ENCODE peak calls at places on chromosomes 6 and 20, in five cellular contexts. G is mesenchymal stem cell, H is IMR-90, K is mesendoderm, F is H1. L is an unnamed sample.
A peak's percentile ranks its signal among the peaks of the same experiment; 100 is the strongest.

GRCh38 chr20:62201173-62202082 is 18.6 kb downstream of the MTG2 start:
- DNase-seq in F (no peak), K (no peak), H (no peak), G (no peak), L (no peak)

GRCh38 chr6:136757150-136757549 is 35.1 kb downstream of the MAP3K5 start:
- DNase-seq in F (no peak), H (peak; percentile 36), G (peak; percentile 88), K (no peak), L (no peak)

GRCh38 chr20:43681468-43681942 is 14.6 kb downstream of the MYBL2 start:
- DNase-seq in G (peak; percentile 24), K (peak; percentile 51), H (no peak), F (no peak), L (no peak)

GRCh38 chr6:24936641-24937317 is 1.0 kb upstream of the RIPOR2 start:
- DNase-seq in F (no peak), K (no peak), G (no peak), H (peak; percentile 58), L (no peak)

GRCh38 chr6:31016659-31017299 is 6.5 kb downstream of the MUC22 start:
- DNase-seq in K (no peak), F (no peak), G (no peak), H (no peak), L (no peak)

GRCh38 chr6:142802124-142802523 is 142.9 kb downstream of the HIVEP2 start:
- DNase-seq in K (peak; percentile 85), F (no peak), H (peak; percentile 99), G (peak; percentile 96), L (no peak)

GRCh38 chr6:75349262-75349984 is 64.8 kb upstream of the TMEM30A start:
- DNase-seq in G (peak; percentile 42), K (peak; percentile 89), H (peak; percentile 13), F (no peak), L (peak; percentile 68)

GRCh38 chr20:63878855-63879254 is 13.8 kb downstream of the TPD52L2 start:
- DNase-seq in K (no peak), G (no peak), F (no peak), H (no peak), L (no peak)

GRCh38 chr6:39184906-39185580 is 44.2 kb downstream of the KCNK5 start:
- DNase-seq in H (no peak), G (no peak), F (no peak), K (no peak), L (no peak)

GRCh38 chr20:59149678-59150504 is 13.7 kb upstream of the ZNF831 start:
- DNase-seq in H (no peak), K (no peak), G (no peak), F (no peak), L (no peak)

GRCh38 chr6:137723273-137724017 is 143.6 kb upstream of the TNFAIP3 start:
- DNase-seq in H (no peak), K (no peak), F (no peak), G (no peak), L (no peak)

DNA sequence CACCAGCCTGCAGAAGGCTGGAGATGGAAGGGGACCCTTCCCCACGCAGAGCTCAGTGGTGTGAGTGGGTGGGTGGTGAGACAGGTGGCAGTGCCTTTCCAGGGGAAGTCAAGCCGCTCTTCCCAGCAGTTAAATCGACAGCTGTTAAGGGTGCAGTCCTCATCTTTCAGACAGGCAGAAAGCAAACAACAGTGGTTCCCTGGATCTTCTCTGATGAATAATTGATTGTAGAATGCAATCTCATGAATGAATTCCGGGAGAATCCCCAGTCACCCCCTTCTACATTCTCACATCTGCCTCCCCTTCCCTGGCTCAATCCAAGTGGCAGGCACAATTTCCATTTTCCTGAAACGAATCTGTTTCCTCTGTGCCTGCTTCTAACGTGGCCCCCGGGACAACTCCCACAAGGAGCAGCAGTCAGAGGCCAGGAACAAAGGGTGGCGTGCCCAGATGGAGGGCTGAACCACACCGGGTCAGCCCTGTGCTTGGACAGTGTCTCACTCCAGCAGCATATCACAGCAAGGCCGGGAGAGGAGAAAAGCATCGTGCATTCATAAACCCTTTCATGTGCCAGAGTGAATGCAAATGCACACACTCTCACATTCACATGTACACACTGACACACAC is 237.5 kb downstream of the LRFN2 start:
- DNase-seq in K (no peak), G (no peak), H (no peak), F (no peak), L (no peak)
- H3K23ac ChIP-seq in K (no peak overlapping the region), G (no peak overlapping the region), H (no peak overlapping the region), F (no peak overlapping the region), L (no peak overlapping the region)

GRCh38 chr6:111342913-111343312 is 140.1 kb downstream of the REV3L start:
- DNase-seq in G (no peak), F (no peak), H (peak; percentile 54), K (no peak), L (no peak)

GRCh38 chr6:111347589-111347988 is 135.4 kb downstream of the REV3L start:
- DNase-seq in K (no peak), F (no peak), G (no peak), H (no peak), L (no peak)
- H3K23ac ChIP-seq in K (no peak overlapping the region), F (no peak overlapping the region), G (no peak overlapping the region), H (no peak overlapping the region), L (no peak overlapping the region)

DNA sequence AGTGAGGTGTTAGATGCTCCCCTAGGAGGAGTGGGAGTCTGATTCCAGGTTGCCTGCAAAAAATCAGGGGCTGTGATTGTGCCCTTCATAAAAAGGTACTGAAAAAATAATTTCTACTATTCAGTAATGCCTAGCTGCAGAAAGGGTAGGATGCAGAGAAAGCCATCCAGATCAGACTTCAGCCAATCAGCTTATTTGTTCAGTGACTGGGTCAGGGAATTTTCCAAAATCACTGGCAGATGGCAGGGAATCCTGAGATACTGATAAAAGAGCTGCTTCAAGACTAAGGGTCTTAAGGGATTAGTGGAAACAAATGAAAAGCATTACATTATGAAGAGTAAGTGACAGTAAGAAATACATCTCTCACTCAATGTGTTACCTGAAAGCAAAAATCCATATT is 42.8 kb upstream of the MTRF1L start:
- DNase-seq in G (no peak), K (no peak), H (no peak), F (no peak), L (no peak)
- H3K23ac ChIP-seq in G (no peak overlapping the region), K (no peak overlapping the region), H (no peak overlapping the region), F (no peak overlapping the region), L (no peak overlapping the region)

DNA sequence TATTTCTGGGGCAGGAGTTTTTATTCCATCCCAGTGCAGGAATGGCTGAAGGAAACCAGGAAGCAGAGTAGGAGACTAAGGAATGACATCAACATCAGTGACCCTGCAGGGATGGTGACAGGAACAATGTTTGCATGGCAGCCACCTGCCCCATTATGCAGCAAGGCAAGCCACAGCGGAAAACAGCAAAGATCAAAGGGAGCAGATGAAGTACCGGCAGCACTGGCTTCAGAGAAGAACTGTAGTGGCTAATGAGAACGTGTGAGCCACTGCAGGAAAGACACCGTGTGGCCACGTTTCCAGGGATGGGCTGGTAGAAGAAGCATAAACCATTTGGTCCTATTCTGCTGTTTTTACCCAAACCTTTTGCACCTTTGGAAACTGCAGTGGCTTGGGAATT is 52.9 kb upstream of the TAB2 start:
- DNase-seq in F (no peak), H (no peak), G (no peak), K (peak; percentile 46), L (no peak)
- H3K23ac ChIP-seq in F (no peak overlapping the region), H (no peak overlapping the region), G (no peak overlapping the region), K (peak overlapping the region; percentile 19), L (no peak overlapping the region)

GRCh38 chr20:21503345-21503744 is 10.5 kb downstream of the NKX2-2 start:
- DNase-seq in K (no peak), G (no peak), F (no peak), H (peak; percentile 14), L (no peak)
- H3K23ac ChIP-seq in K (no peak overlapping the region), G (no peak overlapping the region), F (no peak overlapping the region), H (no peak overlapping the region), L (no peak overlapping the region)

DNA sequence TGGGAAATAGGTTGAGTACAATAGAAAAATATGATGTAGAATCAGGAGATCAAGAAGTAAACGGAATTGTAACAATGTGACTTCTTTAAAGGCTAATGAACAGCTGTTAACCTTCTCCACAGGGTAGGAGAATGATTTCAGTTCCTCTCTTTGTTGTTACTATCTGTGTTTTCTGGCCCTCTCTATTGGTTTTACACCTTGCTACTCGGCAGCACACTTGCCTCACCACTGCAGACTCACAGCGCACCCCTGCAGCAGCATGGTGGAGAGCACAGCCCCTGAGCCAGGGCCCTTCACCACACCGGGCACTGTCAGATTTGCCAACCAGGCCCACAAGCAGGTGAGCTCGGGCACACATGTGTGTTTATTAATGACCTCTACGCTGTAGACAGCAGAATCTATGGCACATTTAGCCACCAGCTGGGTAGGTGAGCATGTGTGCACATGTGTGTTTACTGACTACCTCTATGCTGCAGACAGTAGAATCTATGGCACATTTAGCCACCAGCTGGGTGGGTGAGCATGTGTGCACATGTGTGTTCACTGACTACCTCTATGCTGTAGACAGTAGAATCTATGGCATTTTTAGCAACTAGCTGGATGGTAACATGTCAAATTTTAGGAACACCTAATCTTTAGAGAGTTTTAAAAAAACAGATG is 16.8 kb downstream of the SFT2D1 start:
- DNase-seq in H (no peak), G (no peak), F (no peak), K (peak; percentile 70), L (no peak)
- H3K23ac ChIP-seq in H (no peak overlapping the region), G (no peak overlapping the region), F (no peak overlapping the region), K (no peak overlapping the region), L (no peak overlapping the region)

GRCh38 chr6:108565091-108565766 is 4.5 kb downstream of the FOXO3 start:
- DNase-seq in K (no peak), H (no peak), F (no peak), G (peak; percentile 36), L (no peak)
- H3K23ac ChIP-seq in K (no peak overlapping the region), H (peak overlapping the region; percentile 88), F (no peak overlapping the region), G (no peak overlapping the region), L (no peak overlapping the region)

L was measured in neuronal stem cell.